ENCODE peak calls at places on chromosome 3, in five cellular contexts. M is stomach, Y is prostate gland, N is psoas muscle, F is AG10803. U is an unnamed sample.

GRCh38 chr3:71694358-71694999 is 30.7 kb downstream of the EIF4E3 start:
- DNase-seq in M (no peak), Y (no peak), N (no peak), F (peak; percentile 46), U (no peak)

GRCh38 chr3:57851304-57851703 is 95.2 kb downstream of the SLMAP start:
- DNase-seq in M (no peak), Y (no peak), N (no peak), F (no peak), U (no peak)

GRCh38 chr3:18062289-18063025 is 320.0 kb upstream of the TBC1D5 start:
- DNase-seq in M (no peak), Y (no peak), N (no peak), F (peak; percentile 54), U (no peak)

GRCh38 chr3:169041677-169042171 is 621.8 kb downstream of the MECOM start:
- DNase-seq in M (no peak), Y (no peak), N (no peak), F (peak; percentile 76), U (no peak)

GRCh38 chr3:59186735-59187134 is 136.9 kb upstream of the CFAP20DC start:
- DNase-seq in M (no peak), Y (no peak), N (no peak), F (no peak), U (peak; percentile 24)

GRCh38 chr3:150786791-150787190 is 23.8 kb upstream of the SIAH2 start:
- DNase-seq in M (no peak), Y (no peak), N (no peak), F (peak; percentile 4), U (no peak)

GRCh38 chr3:111071257-111072015 is at the start of gene NECTIN3:
- DNase-seq in M (peak; percentile 95), Y (peak; percentile 93), N (peak; percentile 95), F (peak; percentile 99), U (peak; percentile 59)

GRCh38 chr3:120642368-120642948 is 39.6 kb downstream of the HGD start:
- DNase-seq in M (no peak), Y (no peak), N (no peak), F (peak; percentile 42), U (peak; percentile 22)

DNA sequence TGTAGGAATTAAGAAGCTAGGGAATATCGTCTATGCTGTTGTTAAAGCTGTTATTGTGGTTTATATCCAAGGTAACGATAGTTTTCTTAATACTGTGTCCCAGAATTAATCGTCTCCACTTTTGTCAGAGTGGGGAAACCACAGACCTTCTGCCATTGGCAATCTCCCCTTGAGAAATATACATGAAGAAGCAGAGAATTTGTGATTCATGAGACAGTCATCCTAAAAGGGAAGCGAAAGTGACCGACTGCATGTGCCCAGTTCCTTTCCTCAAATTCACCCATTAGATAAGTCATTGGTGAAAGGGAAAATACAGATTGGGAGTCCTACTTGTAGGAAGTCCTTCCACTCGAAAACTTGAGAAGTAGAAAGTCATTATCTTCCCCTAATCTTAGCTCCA is 26.6 kb downstream of the DIPK2A start:
- DNase-seq in M (no peak), Y (no peak), N (no peak), F (peak; percentile 28), U (no peak)
- H3K4me3 ChIP-seq in M (no peak overlapping the region), Y (no peak overlapping the region), N (no peak overlapping the region), F (no peak overlapping the region), U (no peak overlapping the region)

GRCh38 chr3:9139366-9139765 is 110.1 kb downstream of the SRGAP3 start:
- DNase-seq in M (no peak), Y (no peak), N (no peak), F (no peak), U (no peak)

GRCh38 chr3:9136746-9137434 is 112.6 kb downstream of the SRGAP3 start:
- DNase-seq in M (no peak), Y (no peak), N (no peak), F (no peak), U (no peak)

GRCh38 chr3:9135526-9135925 is 113.9 kb downstream of the SRGAP3 start:
- DNase-seq in M (no peak), Y (no peak), N (no peak), F (no peak), U (no peak)

GRCh38 chr3:9130318-9131110 is 118.9 kb downstream of the SRGAP3 start:
- DNase-seq in M (no peak), Y (no peak), N (no peak), F (no peak), U (no peak)

DNA sequence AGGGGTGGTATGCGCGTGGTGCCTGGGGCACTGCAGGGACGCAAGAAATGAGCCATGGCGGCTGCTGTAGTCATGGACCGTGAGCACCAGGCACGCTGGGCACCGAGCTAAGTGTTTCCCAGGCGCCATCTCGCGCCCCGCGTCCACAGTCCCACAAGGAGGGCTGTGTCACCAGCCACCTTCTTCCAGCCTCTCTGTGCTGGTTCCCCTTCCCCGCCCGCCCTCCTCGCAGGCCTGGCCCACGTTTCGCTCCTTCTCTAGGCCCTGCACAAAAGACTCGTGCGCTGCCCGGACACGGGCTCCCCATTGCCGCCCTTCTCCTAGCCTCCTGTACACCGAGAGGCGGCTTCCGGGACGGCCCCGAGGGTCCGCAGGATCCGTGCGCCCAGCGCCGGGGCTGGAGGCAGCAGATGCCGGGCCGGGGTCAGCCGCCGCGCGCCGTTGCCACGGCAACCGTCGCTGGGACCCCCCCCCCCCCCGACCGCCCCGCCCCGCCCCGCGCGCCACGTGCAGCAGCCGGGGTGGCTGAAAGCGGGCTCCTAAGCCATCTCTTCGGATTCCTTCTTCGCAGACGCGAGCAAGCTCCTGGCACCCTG is 113.4 kb downstream of the SRGAP3 start:
- DNase-seq in M (no peak), Y (no peak), N (peak; percentile 63), F (no peak), U (no peak)
- H3K4me3 ChIP-seq in M (peak overlapping the region; percentile 42), Y (no peak overlapping the region), N (peak overlapping the region; percentile 63), F (no peak overlapping the region), U (no peak overlapping the region)

GRCh38 chr3:66615643-66616301 is 115.0 kb upstream of the LRIG1 start:
- DNase-seq in M (no peak), Y (peak; percentile 27), N (no peak), F (no peak), U (no peak)

GRCh38 chr3:66618066-66618465 is 117.2 kb upstream of the LRIG1 start:
- DNase-seq in M (no peak), Y (no peak), N (no peak), F (peak; percentile 54), U (no peak)

GRCh38 chr3:66622756-66623452 is 122.1 kb upstream of the LRIG1 start:
- DNase-seq in M (no peak), Y (no peak), N (no peak), F (no peak), U (no peak)

GRCh38 chr3:66617351-66617750 is 116.5 kb upstream of the LRIG1 start:
- DNase-seq in M (no peak), Y (no peak), N (no peak), F (no peak), U (no peak)

GRCh38 chr3:66620185-66620803 is 119.5 kb upstream of the LRIG1 start:
- DNase-seq in M (no peak), Y (no peak), N (no peak), F (no peak), U (no peak)
- H3K4me3 ChIP-seq in M (no peak overlapping the region), Y (no peak overlapping the region), N (no peak overlapping the region), F (no peak overlapping the region), U (no peak overlapping the region)

DNA sequence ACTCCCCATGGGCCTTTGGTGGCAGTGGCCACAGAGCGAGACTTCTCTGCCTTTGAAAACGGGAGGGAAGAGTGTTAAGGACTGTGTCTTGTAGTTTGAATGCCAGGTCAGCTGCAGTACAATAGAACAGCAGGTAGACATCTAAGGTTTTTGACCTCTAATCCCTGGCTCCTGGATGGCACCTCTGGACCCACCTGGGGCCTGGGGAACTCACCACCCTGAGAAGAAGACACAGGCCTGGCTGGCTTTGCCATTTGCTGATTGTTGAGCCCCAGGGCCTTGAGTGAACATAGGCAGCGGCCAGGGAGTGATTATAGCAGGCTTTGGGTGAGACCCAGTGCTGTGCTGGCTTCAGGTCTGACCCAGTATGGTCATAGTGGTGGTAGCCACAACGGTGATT is 66.4 kb downstream of the ZMAT3 start:
- DNase-seq in M (no peak), Y (no peak), N (no peak), F (no peak), U (no peak)
- H3K4me3 ChIP-seq in M (no peak overlapping the region), Y (no peak overlapping the region), N (no peak overlapping the region), F (no peak overlapping the region), U (no peak overlapping the region)

DNA sequence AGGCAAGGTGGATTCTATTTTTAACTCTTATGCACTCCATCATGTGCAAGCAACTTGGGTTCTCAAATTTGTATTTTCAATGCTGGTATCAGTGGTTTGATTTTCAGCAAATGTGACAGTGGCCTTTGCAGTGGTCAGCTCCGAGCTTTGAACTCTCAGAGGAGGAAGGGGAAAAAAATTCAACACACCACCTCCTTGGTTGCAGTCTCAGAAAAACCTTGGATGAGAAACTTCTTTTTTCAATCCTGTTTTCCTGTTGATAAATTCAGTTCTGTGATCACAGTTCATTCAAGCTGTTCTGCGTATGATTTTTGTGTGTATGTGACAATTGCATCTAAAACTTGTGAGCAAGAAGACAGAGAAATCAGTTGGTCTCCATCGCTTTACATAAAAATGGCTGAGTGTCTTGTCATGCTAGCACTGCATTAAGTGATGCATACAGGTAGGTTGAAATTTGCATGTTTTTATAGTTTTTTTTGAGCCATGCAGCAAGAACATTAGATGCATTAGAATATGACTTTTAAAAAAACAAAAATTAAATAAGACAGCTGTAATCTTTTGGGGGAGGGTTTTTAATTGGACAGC is 19.2 kb downstream of the ZBTB38 start:
- DNase-seq in M (no peak), Y (no peak), N (no peak), F (no peak), U (no peak)
- H3K4me3 ChIP-seq in M (no peak overlapping the region), Y (no peak overlapping the region), N (no peak overlapping the region), F (peak overlapping the region; percentile 47), U (no peak overlapping the region)

GRCh38 chr3:141050576-141050912 is 603 bp upstream of the SPSB4 start:
- DNase-seq in M (no peak), Y (no peak), N (no peak), F (no peak), U (peak; percentile 85)
- H3K4me3 ChIP-seq in M (no peak overlapping the region), Y (no peak overlapping the region), N (peak overlapping the region; percentile 66), F (no peak overlapping the region), U (peak overlapping the region; percentile 88)

GRCh38 chr3:11581237-11582122 is 62.2 kb downstream of the VGLL4 start:
- DNase-seq in M (no peak), Y (peak; percentile 34), N (no peak), F (no peak), U (no peak)
- H3K4me3 ChIP-seq in M (peak overlapping the region; percentile 37), Y (peak overlapping the region; percentile 17), N (peak overlapping the region; percentile 47), F (peak overlapping the region; percentile 36), U (peak overlapping the region; percentile 22)

GRCh38 chr3:52534281-52535183 is 875 bp upstream of the NT5DC2 start:
- DNase-seq in M (peak; percentile 30), Y (no peak), N (peak; percentile 62), F (peak; percentile 18), U (no peak)
- H3K4me3 ChIP-seq in M (peak overlapping the region; percentile 65), Y (peak overlapping the region; percentile 46), N (peak overlapping the region; percentile 72), F (peak overlapping the region; percentile 65), U (no peak overlapping the region)

DNA sequence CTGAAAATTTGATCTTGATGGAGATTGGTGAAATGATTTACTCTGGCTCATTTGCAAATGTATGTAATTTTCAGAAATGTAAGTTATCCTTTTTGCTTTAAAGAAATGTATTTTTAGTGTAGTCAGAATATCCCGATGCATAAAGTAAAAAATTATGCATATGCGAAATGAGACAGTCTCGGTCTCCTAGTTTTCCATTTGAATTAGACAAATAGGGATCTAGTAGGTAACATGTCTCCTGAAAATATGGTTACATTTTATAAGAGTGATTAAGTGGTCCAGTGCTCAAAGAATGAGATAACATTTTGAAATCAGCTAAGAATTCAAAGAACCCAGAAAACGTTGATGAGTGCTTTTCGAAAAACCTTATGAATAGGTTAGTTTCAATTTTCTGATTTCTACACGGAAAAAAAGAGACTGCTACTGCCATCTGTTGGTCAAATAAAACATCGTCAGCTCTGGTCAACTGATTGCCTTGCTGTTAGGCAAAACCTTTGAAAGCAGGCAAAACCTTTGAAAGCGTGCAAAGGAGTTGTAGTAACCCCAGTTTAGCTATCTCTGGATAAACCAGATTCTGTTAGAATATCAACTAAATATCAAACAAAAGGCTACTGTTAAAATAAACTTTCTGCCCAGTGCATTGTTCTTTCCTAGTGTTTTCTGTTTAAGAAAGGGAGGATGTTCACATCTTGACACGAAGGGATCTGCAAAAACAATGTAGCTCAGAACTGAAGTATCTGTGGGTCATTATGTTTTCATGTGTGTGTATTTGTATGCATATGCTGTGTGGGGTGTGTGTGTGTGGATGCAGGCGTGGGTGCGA is 59.3 kb upstream of the CHMP2B start:
- DNase-seq in M (no peak), Y (peak; percentile 44), N (no peak), F (peak; percentile 54), U (peak; percentile 35)
- H3K4me3 ChIP-seq in M (peak overlapping the region; percentile 22), Y (no peak overlapping the region), N (peak overlapping the region; percentile 53), F (peak overlapping the region; percentile 50), U (no peak overlapping the region)

U was measured in Jurkat, Clone E6-1.